ENCODE peak calls at places on chromosome 18, in six cellular contexts. Z is Peyer's patch, F is heart left ventricle, K is ovary, J is vagina, G is body of pancreas. H is an unnamed sample.
A peak's percentile ranks its signal among the peaks of the same experiment; 100 is the strongest.

GRCh38 chr18:66872277-66872676 is 268.4 kb upstream of the CDH19 start:
- DNase-seq in Z (no peak), F (no peak), K (no peak), J (no peak), G (no peak), H (no peak)

GRCh38 chr18:79644006-79644665 is 35.5 kb upstream of the CTDP1 start:
- DNase-seq in Z (peak; percentile 68), F (peak; percentile 59), K (peak; percentile 77), J (no peak), G (peak; percentile 56), H (peak; percentile 60)

GRCh38 chr18:51425889-51426288 is 228.4 kb upstream of the MEX3C start:
- DNase-seq in Z (no peak), F (no peak), K (no peak), J (no peak), G (no peak), H (no peak)

GRCh38 chr18:50870138-50870845 is 8.6 kb upstream of the ME2 start:
- DNase-seq in Z (no peak), F (no peak), K (no peak), J (no peak), G (no peak), H (peak; percentile 66)

GRCh38 chr18:46867471-46868170 is 49.7 kb downstream of the PIAS2 start:
- DNase-seq in Z (no peak), F (no peak), K (no peak), J (no peak), G (no peak), H (no peak)

GRCh38 chr18:12597775-12598174 is 60.1 kb downstream of the SPIRE1 start:
- DNase-seq in Z (no peak), F (no peak), K (no peak), J (no peak), G (peak; percentile 43), H (no peak)

GRCh38 chr18:74378179-74378682 is 62.6 kb downstream of the C18orf63 start:
- DNase-seq in Z (no peak), F (peak; percentile 20), K (no peak), J (peak; percentile 40), G (no peak), H (peak; percentile 18)

GRCh38 chr18:10930078-10930477 is 219.3 kb downstream of the PIEZO2 start:
- DNase-seq in Z (no peak), F (no peak), K (no peak), J (no peak), G (no peak), H (no peak)

GRCh38 chr18:39480494-39481245 is 1915.1 kb upstream of the CELF4 start:
- DNase-seq in Z (no peak), F (no peak), K (no peak), J (no peak), G (no peak), H (no peak)

GRCh38 chr18:42574871-42575270 is 540.6 kb downstream of the RIT2 start:
- DNase-seq in Z (no peak), F (no peak), K (no peak), J (no peak), G (no peak), H (no peak)

GRCh38 chr18:11981633-11982366 is 493 bp downstream of the IMPA2 start:
- DNase-seq in Z (peak; percentile 69), F (no peak), K (peak; percentile 68), J (no peak), G (peak; percentile 52), H (peak; percentile 62)

GRCh38 chr18:78596794-78597193 is 382.8 kb upstream of the SALL3 start:
- DNase-seq in Z (no peak), F (no peak), K (no peak), J (peak; percentile 20), G (no peak), H (no peak)

GRCh38 chr18:23631746-23632145 is 31.0 kb downstream of the ANKRD29 start:
- DNase-seq in Z (no peak), F (no peak), K (no peak), J (no peak), G (no peak), H (no peak)

GRCh38 chr18:23631312-23631711 is 31.4 kb downstream of the ANKRD29 start:
- DNase-seq in Z (no peak), F (no peak), K (no peak), J (no peak), G (no peak), H (no peak)

GRCh38 chr18:23627325-23627724 is 35.4 kb downstream of the ANKRD29 start:
- DNase-seq in Z (no peak), F (no peak), K (no peak), J (no peak), G (peak; percentile 13), H (no peak)

GRCh38 chr18:23627964-23628363 is 34.7 kb downstream of the ANKRD29 start:
- DNase-seq in Z (no peak), F (no peak), K (no peak), J (no peak), G (no peak), H (no peak)

GRCh38 chr18:23629444-23629946 is 33.2 kb downstream of the ANKRD29 start:
- DNase-seq in Z (peak; percentile 70), F (no peak), K (no peak), J (no peak), G (peak; percentile 8), H (peak; percentile 33)
- H3K4me3 ChIP-seq in Z (no peak overlapping the region), F (no peak overlapping the region), K (no peak overlapping the region), J (no peak overlapping the region), G (no peak overlapping the region), H (no peak overlapping the region)

DNA sequence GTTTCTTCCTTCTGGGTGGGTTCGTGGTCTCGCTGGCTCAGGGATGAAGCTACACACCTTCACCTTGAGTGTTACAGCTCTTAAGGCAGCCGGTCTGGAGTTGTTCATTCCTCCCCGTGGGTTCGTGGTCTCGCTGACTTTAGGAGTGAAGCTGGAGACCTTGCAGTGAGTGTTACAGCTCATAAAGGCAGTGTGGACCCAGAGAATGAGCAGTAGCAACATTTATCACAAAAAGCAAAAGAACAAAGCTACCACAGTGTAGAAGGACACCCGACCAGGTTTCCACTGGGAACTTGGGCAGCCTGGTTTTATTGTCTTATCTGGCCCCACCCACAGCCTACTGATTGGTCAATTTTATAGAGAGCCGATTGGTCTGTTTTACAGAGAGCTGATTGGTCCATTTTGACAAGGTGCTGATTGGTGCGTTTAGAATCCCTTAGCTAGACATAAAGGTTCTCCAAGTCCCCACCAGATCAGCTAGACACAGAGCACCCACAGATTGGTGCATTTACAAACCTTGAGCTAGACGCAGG is 20.2 kb upstream of the ROCK1 start:
- DNase-seq in Z (no peak), F (no peak), K (no peak), J (no peak), G (no peak), H (no peak)
- TF ChIP-seq POLR2A in Z (no peak), F (no peak), K (no peak), J (no peak), G (no peak), H (no peak)

DNA sequence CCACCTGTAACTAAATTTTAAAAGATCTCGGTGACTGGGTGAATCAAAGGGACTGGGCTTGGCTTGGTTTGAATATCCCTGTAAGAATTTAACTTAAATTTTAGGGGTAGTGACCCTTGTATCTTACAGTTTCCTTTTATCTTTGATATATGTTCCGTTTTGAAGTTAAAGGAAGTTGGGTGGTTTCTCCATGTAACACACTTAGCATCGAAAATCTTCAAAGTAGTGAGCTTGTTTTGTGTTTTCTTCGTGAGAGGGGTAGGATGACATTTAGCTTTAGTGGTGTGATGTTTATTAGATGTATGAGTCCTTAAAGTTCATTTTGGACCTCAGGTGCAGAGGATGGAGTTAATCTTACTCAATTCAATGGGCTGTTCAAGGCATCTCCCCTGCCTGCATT is 1.6 kb downstream of the WDR7 start:
- DNase-seq in Z (no peak), F (no peak), K (no peak), J (no peak), G (no peak), H (no peak)
- H3K4me3 ChIP-seq in Z (no peak overlapping the region), F (no peak overlapping the region), K (no peak overlapping the region), J (no peak overlapping the region), G (no peak overlapping the region), H (no peak overlapping the region)

GRCh38 chr18:24427484-24427883 is 1.0 kb downstream of the IMPACT start:
- DNase-seq in Z (no peak), F (no peak), K (no peak), J (no peak), G (no peak), H (peak; percentile 2)

GRCh38 chr18:24426073-24426397 is 435 bp upstream of the IMPACT start:
- DNase-seq in Z (no peak), F (no peak), K (no peak), J (no peak), G (no peak), H (no peak)

GRCh38 chr18:24428709-24429108 is 2.2 kb downstream of the IMPACT start:
- DNase-seq in Z (no peak), F (no peak), K (no peak), J (no peak), G (no peak), H (no peak)

GRCh38 chr18:24429188-24429587 is 2.7 kb downstream of the IMPACT start:
- DNase-seq in Z (no peak), F (no peak), K (no peak), J (no peak), G (no peak), H (no peak)

GRCh38 chr18:24426398-24427294 is at the start of gene IMPACT:
- DNase-seq in Z (peak; percentile 91), F (peak; percentile 88), K (peak; percentile 87), J (no peak), G (peak; percentile 83), H (peak; percentile 86)
- TF ChIP-seq POLR2A in Z (peak; percentile 18), F (no peak), K (peak; percentile 32), J (no peak), G (peak; percentile 38), H (peak; percentile 82)

H was measured in thyroid gland.